ENCODE peak calls at places on chromosomes 13 and 19, in seven cellular contexts. H is tibial nerve, R is ovary, Q is endothelial cell of umbilical vein, J is transverse colon, V is body of pancreas, W is heart left ventricle. I is an unnamed sample. For H3K4me1, the result is how much of the 10 kb centered on the place peaks cover.

GRCh38 chr19:18519962-18520847 is 1.7 kb downstream of the ELL start:
- DNase-seq in R (peak), Q (peak), J (peak), H (no peak), V (peak), W (peak), I (peak)

GRCh38 chr13:107138987-107139386 is 571.0 kb upstream of the ARGLU1 start:
- DNase-seq in R (no peak), J (no peak), H (no peak), W (no peak), Q (peak), V (no peak), I (no peak)

GRCh38 chr13:29402168-29402621 is 193.3 kb downstream of the SLC7A1 start:
- DNase-seq in W (no peak), J (no peak), H (no peak), V (no peak), R (peak), Q (no peak), I (no peak)

GRCh38 chr13:46317120-46317519 is 69.9 kb downstream of the RUBCNL start:
- DNase-seq in H (no peak), W (no peak), V (no peak), J (no peak), R (no peak), Q (no peak), I (no peak)

GRCh38 chr13:107450931-107451330 is 764.4 kb downstream of the LIG4 start:
- DNase-seq in J (no peak), V (no peak), W (peak), H (no peak), R (no peak), Q (peak), I (no peak)

GRCh38 chr19:16078311-16078758 is 2.0 kb downstream of the TPM4 start:
- DNase-seq in R (no peak), V (no peak), Q (no peak), W (peak), H (no peak), J (peak), I (no peak)

GRCh38 chr13:49551245-49551644 is 34.1 kb downstream of the RCBTB1 start:
- DNase-seq in R (no peak), J (no peak), Q (no peak), H (no peak), W (no peak), V (no peak), I (no peak)

GRCh38 chr19:33492951-33493350 is 28.6 kb downstream of the PEPD start:
- DNase-seq in H (no peak), J (no peak), R (no peak), V (no peak), Q (no peak), W (no peak), I (no peak)

GRCh38 chr13:72530471-72530870 is 197.0 kb downstream of the MZT1 start:
- DNase-seq in W (no peak), H (no peak), J (no peak), R (no peak), Q (no peak), V (no peak), I (no peak)

GRCh38 chr13:26017196-26017921 is 34.5 kb downstream of the SHISA2 start:
- DNase-seq in R (no peak), Q (no peak), W (no peak), H (no peak), J (no peak), V (peak), I (no peak)

GRCh38 chr13:99386911-99387788 is 80.0 kb upstream of the GPR183 start:
- DNase-seq in W (no peak), Q (peak), R (peak), H (no peak), J (peak), V (peak), I (no peak)

GRCh38 chr13:36417328-36417727 is 15.0 kb upstream of the CCNA1 start:
- DNase-seq in W (no peak), V (no peak), R (no peak), Q (no peak), H (no peak), J (no peak), I (no peak)

GRCh38 chr13:36421447-36421846 is 10.8 kb upstream of the CCNA1 start:
- DNase-seq in H (no peak), Q (peak), V (no peak), W (no peak), J (no peak), R (no peak), I (no peak)

GRCh38 chr13:36418022-36418805 is 14.1 kb upstream of the CCNA1 start:
- DNase-seq in R (no peak), H (no peak), J (no peak), Q (peak), V (peak), W (no peak), I (no peak)

DNA sequence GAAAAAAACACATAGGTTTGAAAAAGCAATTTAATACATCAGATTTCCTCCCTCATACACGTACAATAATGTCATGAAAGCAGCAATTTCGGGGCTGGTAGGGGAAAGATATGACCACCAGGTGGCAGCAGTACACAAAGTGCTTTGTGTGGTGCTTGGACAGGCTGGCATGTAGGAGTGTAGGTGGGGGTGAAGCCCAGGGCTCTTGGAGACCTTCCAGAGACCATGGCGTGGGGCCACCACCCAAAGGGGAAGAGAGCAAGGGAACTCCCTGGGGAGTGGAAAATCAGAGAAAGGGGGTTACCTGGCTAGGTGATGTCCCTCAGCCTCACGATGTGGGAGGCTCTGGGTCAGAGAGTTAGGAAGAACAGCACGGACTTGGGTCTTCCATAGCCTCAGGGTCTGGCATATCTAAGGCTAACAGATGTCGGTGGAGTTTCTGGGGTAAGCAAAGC is 11.8 kb upstream of the CCNA1 start:
- DNase-seq in Q (peak), J (peak), H (peak), R (peak), V (peak), W (peak), I (peak)
- H3K27ac ChIP-seq in Q (no peak), J (no peak), H (no peak), R (no peak), V (no peak), W (no peak), I (no peak)

GRCh38 chr19:3606690-3607289 is at the start of gene TBXA2R:
- DNase-seq in H (peak), V (peak), J (peak), R (peak), W (peak), Q (peak), I (peak)
- TF ChIP-seq POLR2A in H (no peak), V (no peak), J (no peak), R (no peak), W (peak), Q (peak), I (peak)

GRCh38 chr19:13031917-13032623 is 36.8 kb downstream of the NFIX start:
- DNase-seq in R (no peak), W (no peak), Q (no peak), J (no peak), H (no peak), V (no peak), I (no peak)
- H3K4me1 ChIP-seq in R (under half), W (half or more), Q (under half), J (half or more), H (half or more), V (half or more), I (half or more)

GRCh38 chr13:36344173-36344572 is 2.0 kb downstream of the SPART start:
- DNase-seq in V (no peak), R (peak), H (no peak), J (peak), Q (no peak), W (no peak), I (no peak)
- H3K27ac ChIP-seq in V (no peak), R (no peak), H (peak), J (peak), Q (no peak), W (peak), I (peak)

GRCh38 chr19:35744335-35744687 is 907 bp downstream of the U2AF1L4 start:
- DNase-seq in Q (no peak), H (no peak), V (no peak), J (no peak), R (no peak), W (no peak), I (no peak)

GRCh38 chr19:35743640-35744306 is 1.4 kb downstream of the U2AF1L4 start:
- DNase-seq in V (no peak), R (peak), H (no peak), W (no peak), J (no peak), Q (no peak), I (no peak)

GRCh38 chr19:35745328-35746086 is at the start of the genes PSENEN and U2AF1L4:
- DNase-seq in Q (peak), R (peak), W (peak), H (peak), V (peak), J (peak), I (peak)

GRCh38 chr19:35746087-35746462 is 624 bp downstream of the PSENEN start:
- DNase-seq in Q (no peak), V (no peak), J (no peak), W (no peak), H (no peak), R (no peak), I (no peak)

DNA sequence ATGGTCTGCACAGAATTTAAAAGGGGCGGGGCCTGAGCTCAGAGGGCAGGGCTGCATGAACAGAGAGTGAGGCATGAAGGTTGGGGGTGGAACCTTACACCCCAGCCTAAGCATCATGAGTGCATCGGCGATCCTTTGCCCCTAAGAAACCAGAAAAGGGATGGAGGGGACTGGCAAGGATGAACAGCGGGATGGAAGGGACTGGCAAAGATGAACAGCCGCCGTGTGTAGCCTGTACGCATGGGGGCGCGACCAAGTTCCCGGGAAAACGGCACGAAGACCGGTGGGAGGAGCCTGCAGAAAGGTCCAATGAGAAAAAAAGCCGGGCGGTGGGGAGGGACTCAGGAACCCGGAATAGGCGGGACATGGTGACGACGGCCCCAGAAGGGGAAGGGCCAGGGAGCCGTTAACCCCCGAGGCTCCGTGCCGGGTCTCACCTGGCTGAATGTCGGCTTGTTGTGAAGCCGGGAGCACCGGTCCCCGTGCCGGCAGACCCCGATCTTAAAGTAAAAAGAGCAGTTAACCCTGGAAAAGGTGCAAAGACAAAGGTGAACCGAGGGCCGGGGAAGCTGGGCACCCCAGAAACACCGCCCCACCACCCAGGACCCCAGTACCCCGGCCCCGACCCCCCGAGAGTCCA is 410 bp downstream of the U2AF1L4 start:
- DNase-seq in H (peak), J (peak), R (peak), Q (peak), V (peak), W (peak), I (peak)
- TF ChIP-seq POLR2A in H (no peak), J (no peak), R (peak), Q (peak), V (peak), W (no peak), I (no peak)

GRCh38 chr13:44165895-44166496 is 207.6 kb upstream of the SERP2 start:
- DNase-seq in V (no peak), R (no peak), H (no peak), J (no peak), W (no peak), Q (no peak), I (no peak)
- H3K4me1 ChIP-seq in V (under half), R (under half), H (under half), J (under half), W (under half), Q (under half), I (under half)

GRCh38 chr13:33058816-33059215 is 42.6 kb downstream of the KL start:
- DNase-seq in V (no peak), W (no peak), R (no peak), Q (no peak), H (no peak), J (no peak), I (no peak)
- H3K27ac ChIP-seq in V (no peak), W (no peak), R (no peak), Q (no peak), H (no peak), J (no peak), I (no peak)

I was measured in prostate gland.